ENCODE peak calls at places on chromosomes 2 and 18, in four cellular contexts. Y is GM06990, W is HEK293T, D is HuH-7. E is an unnamed sample.

GRCh38 chr2:6526093-6526824 is 339.4 kb downstream of the CMPK2 start:
- DNase-seq in Y (no peak), W (no peak), D (peak; percentile 3), E (peak; percentile 76)

GRCh38 chr2:219176818-219177593 is at the start of gene CNPPD1:
- DNase-seq in Y (peak; percentile 94), W (peak; percentile 70), D (peak; percentile 78), E (peak; percentile 89)

GRCh38 chr18:30566877-30567276 is 475.7 kb downstream of the DSC3 start:
- DNase-seq in Y (no peak), W (no peak), D (no peak), E (no peak)

GRCh38 chr2:85308951-85309555 is 18.7 kb downstream of the TGOLN2 start:
- DNase-seq in Y (no peak), W (no peak), D (no peak), E (peak; percentile 66)

GRCh38 chr2:198441876-198442275 is 637.5 kb downstream of the PLCL1 start:
- DNase-seq in Y (no peak), W (no peak), D (no peak), E (no peak)

GRCh38 chr2:126901459-126901858 is 2.8 kb downstream of the TEX51 start:
- DNase-seq in Y (no peak), W (no peak), D (no peak), E (no peak)

GRCh38 chr2:100757621-100758394 is 62.1 kb upstream of the NPAS2 start:
- DNase-seq in Y (no peak), W (no peak), D (no peak), E (no peak)

GRCh38 chr2:28626891-28627421 is 124.7 kb upstream of the PPP1CB start:
- DNase-seq in Y (no peak), W (no peak), D (no peak), E (no peak)

GRCh38 chr2:118388771-118389170 is 300.5 kb downstream of the INSIG2 start:
- DNase-seq in Y (no peak), W (no peak), D (no peak), E (no peak)

GRCh38 chr2:113184531-113185230 is 10.9 kb downstream of the PSD4 start:
- DNase-seq in Y (no peak), W (no peak), D (no peak), E (no peak)

GRCh38 chr2:208072250-208072892 is 47.0 kb upstream of the PLEKHM3 start:
- DNase-seq in Y (no peak), W (peak; percentile 74), D (peak; percentile 63), E (peak; percentile 71)

GRCh38 chr18:79043288-79043687 is 25.9 kb upstream of the ATP9B start:
- DNase-seq in Y (no peak), W (no peak), D (no peak), E (no peak)

GRCh38 chr2:150475479-150476212 is 11.8 kb downstream of the RND3 start:
- DNase-seq in Y (no peak), W (no peak), D (no peak), E (no peak)

GRCh38 chr18:38552729-38553411 is 987.3 kb upstream of the CELF4 start:
- DNase-seq in Y (no peak), W (no peak), D (no peak), E (peak; percentile 14)

GRCh38 chr2:168732506-168732905 is 69.9 kb upstream of the NOSTRIN start:
- DNase-seq in Y (no peak), W (no peak), D (no peak), E (no peak)

GRCh38 chr2:221285156-221285555 is 286.9 kb downstream of the EPHA4 start:
- DNase-seq in Y (no peak), W (no peak), D (no peak), E (no peak)

GRCh38 chr18:62979172-62979571 is 263.8 kb downstream of the PHLPP1 start:
- DNase-seq in Y (no peak), W (no peak), D (no peak), E (no peak)

GRCh38 chr2:179954026-179954425 is 53.1 kb downstream of the CWC22 start:
- DNase-seq in Y (no peak), W (no peak), D (peak; percentile 1), E (no peak)

GRCh38 chr2:207408086-207408794 is 121.5 kb upstream of the CREB1 start:
- DNase-seq in Y (peak; percentile 26), W (no peak), D (peak; percentile 13), E (no peak)

GRCh38 chr2:202716953-202717597 is 82.3 kb downstream of the FAM117B start:
- DNase-seq in Y (no peak), W (no peak), D (no peak), E (no peak)

GRCh38 chr18:67669993-67670671 is 153.6 kb upstream of the DSEL start:
- DNase-seq in Y (no peak), W (no peak), D (no peak), E (no peak)

GRCh38 chr2:113120861-113121260 is 6.5 kb upstream of the IL1RN start:
- DNase-seq in Y (no peak), W (no peak), D (no peak), E (no peak)

E was measured in iPS-NIHi11.